ENCODE peak calls at places on chromosome 9, in seven cellular contexts. T, U, X, K, H, F and P are unnamed samples.

GRCh38 chr9:942805-943580 is 33.5 kb upstream of the DMRT3 start:
- DNase-seq in T (no peak), U (no peak), X (no peak), K (no peak), H (no peak), F (no peak), P (no peak)

GRCh38 chr9:122095010-122095767 is 2.1 kb upstream of the TTLL11 start:
- DNase-seq in T (no peak), U (peak; percentile 56), X (peak; percentile 45), K (peak; percentile 41), H (no peak), F (no peak), P (peak; percentile 72)

GRCh38 chr9:88696501-88696900 is 161.5 kb downstream of the NXNL2 start:
- DNase-seq in T (no peak), U (no peak), X (no peak), K (no peak), H (no peak), F (no peak), P (no peak)

GRCh38 chr9:3045153-3045552 is 201.3 kb upstream of the PUM3 start:
- DNase-seq in T (no peak), U (no peak), X (no peak), K (no peak), H (no peak), F (no peak), P (peak; percentile 35)

GRCh38 chr9:86829496-86830046 is 117.7 kb downstream of the GAS1 start:
- DNase-seq in T (no peak), U (no peak), X (no peak), K (no peak), H (no peak), F (no peak), P (no peak)

GRCh38 chr9:121599186-121599871 is 52.1 kb upstream of the DAB2IP start:
- DNase-seq in T (no peak), U (peak; percentile 97), X (no peak), K (peak; percentile 86), H (no peak), F (peak; percentile 74), P (peak; percentile 90)

GRCh38 chr9:22278426-22278825 is 168.2 kb upstream of the DMRTA1 start:
- DNase-seq in T (no peak), U (no peak), X (no peak), K (no peak), H (no peak), F (no peak), P (no peak)

GRCh38 chr9:112308576-112308975 is 24.8 kb downstream of the PTBP3 start:
- DNase-seq in T (no peak), U (no peak), X (no peak), K (no peak), H (no peak), F (no peak), P (peak; percentile 70)

GRCh38 chr9:3517377-3518048 is 8.3 kb downstream of the RFX3 start:
- DNase-seq in T (no peak), U (no peak), X (no peak), K (no peak), H (no peak), F (no peak), P (no peak)

GRCh38 chr9:2220036-2220435 is 204.9 kb downstream of the SMARCA2 start:
- DNase-seq in T (no peak), U (no peak), X (no peak), K (no peak), H (no peak), F (no peak), P (no peak)

GRCh38 chr9:71285191-71285656 is 163.8 kb upstream of the TRPM3 start:
- DNase-seq in T (no peak), U (peak; percentile 32), X (peak; percentile 25), K (peak; percentile 31), H (no peak), F (no peak), P (peak; percentile 55)

GRCh38 chr9:83937861-83938455 is 16.7 kb upstream of the KIF27 start:
- DNase-seq in T (no peak), U (peak; percentile 54), X (peak; percentile 51), K (no peak), H (no peak), F (no peak), P (peak; percentile 27)

GRCh38 chr9:112575107-112575506 is 88.5 kb downstream of the KIAA1958 start:
- DNase-seq in T (no peak), U (no peak), X (no peak), K (no peak), H (no peak), F (no peak), P (no peak)

GRCh38 chr9:131513177-131513576 is 10.5 kb downstream of the POMT1 start:
- DNase-seq in T (no peak), U (no peak), X (no peak), K (no peak), H (no peak), F (no peak), P (no peak)

GRCh38 chr9:503331-503730 is 288.7 kb downstream of the DOCK8 start:
- DNase-seq in T (no peak), U (no peak), X (no peak), K (no peak), H (no peak), F (no peak), P (no peak)

GRCh38 chr9:78788101-78788500 is 491.2 kb downstream of the PSAT1 start:
- DNase-seq in T (no peak), U (no peak), X (no peak), K (no peak), H (no peak), F (no peak), P (no peak)

GRCh38 chr9:4344946-4345345 is 45.1 kb upstream of the GLIS3 start:
- DNase-seq in T (no peak), U (no peak), X (no peak), K (no peak), H (no peak), F (no peak), P (no peak)

DNA sequence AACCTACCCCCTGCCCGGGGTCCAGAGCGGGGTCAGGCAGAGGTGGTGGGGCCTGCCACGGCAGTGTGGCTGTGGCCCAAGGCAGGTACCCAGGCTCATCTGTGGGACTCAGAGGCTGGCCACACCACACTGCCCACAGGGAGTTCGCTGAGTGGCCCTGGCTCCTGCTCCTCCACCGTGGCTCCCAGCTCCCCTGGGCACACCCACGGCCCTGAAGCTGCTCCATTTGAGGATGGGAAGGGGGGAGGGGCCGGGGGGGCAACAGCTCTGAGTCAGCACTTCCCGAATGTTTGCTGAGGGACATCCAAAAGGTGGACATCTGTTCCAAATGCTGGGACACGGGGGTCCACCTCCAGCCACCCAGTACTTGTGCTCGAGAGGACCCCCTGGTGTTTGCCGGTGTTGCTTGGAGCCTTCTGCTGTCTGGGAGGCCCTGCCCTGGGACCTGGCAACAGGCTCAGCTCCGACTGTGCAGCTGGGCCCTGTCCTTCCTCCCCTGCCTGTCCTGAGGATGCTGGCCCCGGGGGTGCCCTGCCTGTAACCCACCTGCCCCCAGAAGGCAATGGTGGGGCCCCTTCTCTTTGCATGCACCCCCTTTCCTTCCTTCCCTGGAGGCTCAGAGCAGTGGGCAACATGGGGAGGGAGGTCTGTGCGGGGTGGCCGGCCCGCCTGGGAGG is 2.5 kb upstream of the NRARP start:
- DNase-seq in T (peak; percentile 74), U (peak; percentile 51), X (no peak), K (no peak), H (no peak), F (peak; percentile 15), P (peak; percentile 63)
- TF ChIP-seq CTCF in T (no peak), U (no peak), X (peak; percentile 32), K (no peak), H (no peak), F (no peak), P (peak; percentile 38)

GRCh38 chr9:130054428-130054786 is 701 bp downstream of the GPR107 start:
- DNase-seq in T (no peak), U (no peak), X (peak; percentile 10), K (no peak), H (no peak), F (no peak), P (no peak)
- H3K9me3 ChIP-seq in T (no peaks in the 10 kb centered on the region), U (no peaks in the 10 kb centered on the region), X (no peaks in the 10 kb centered on the region), K (no peaks in the 10 kb centered on the region), H (no peaks in the 10 kb centered on the region), F (no peaks in the 10 kb centered on the region), P (no peaks in the 10 kb centered on the region)

GRCh38 chr9:98859941-98860340 is 52.5 kb downstream of the GALNT12 start:
- DNase-seq in T (no peak), U (no peak), X (no peak), K (no peak), H (no peak), F (no peak), P (no peak)

GRCh38 chr9:98861881-98862501 is 54.5 kb downstream of the GALNT12 start:
- DNase-seq in T (no peak), U (no peak), X (no peak), K (no peak), H (no peak), F (no peak), P (peak; percentile 58)

GRCh38 chr9:98862936-98863335 is 55.5 kb downstream of the GALNT12 start:
- DNase-seq in T (no peak), U (no peak), X (no peak), K (no peak), H (no peak), F (no peak), P (no peak)

GRCh38 chr9:98864257-98865180 is 57.0 kb downstream of the GALNT12 start:
- DNase-seq in T (no peak), U (no peak), X (no peak), K (no peak), H (no peak), F (peak; percentile 64), P (no peak)

GRCh38 chr9:98860871-98861293 is 53.4 kb downstream of the GALNT12 start:
- DNase-seq in T (no peak), U (peak; percentile 49), X (no peak), K (peak; percentile 57), H (no peak), F (peak; percentile 74), P (peak; percentile 26)
- TF ChIP-seq CTCF in T (peak; percentile 52), U (peak; percentile 74), X (peak; percentile 70), K (peak; percentile 23), H (peak; percentile 62), F (peak; percentile 83), P (peak; percentile 51)

GRCh38 chr9:118109542-118109941 is 405.3 kb downstream of the TLR4 start:
- DNase-seq in T (no peak), U (no peak), X (no peak), K (no peak), H (no peak), F (no peak), P (no peak)
- H3K9me3 ChIP-seq in T (no peaks in the 10 kb centered on the region), U (no peaks in the 10 kb centered on the region), X (no peaks in the 10 kb centered on the region), K (no peaks in the 10 kb centered on the region), H (no peaks in the 10 kb centered on the region), F (no peaks in the 10 kb centered on the region), P (no peaks in the 10 kb centered on the region)

GRCh38 chr9:105722099-105722498 is 27.8 kb downstream of the TMEM38B start:
- DNase-seq in T (no peak), U (no peak), X (no peak), K (no peak), H (no peak), F (no peak), P (no peak)
- TF ChIP-seq CTCF in T (no peak), U (no peak), X (no peak), K (no peak), H (no peak), F (no peak), P (no peak)

GRCh38 chr9:82271099-82271498 is 282.5 kb downstream of the SPATA31D1 start:
- DNase-seq in T (no peak), U (no peak), X (no peak), K (no peak), H (no peak), F (no peak), P (no peak)
- H3K9me3 ChIP-seq in T (no peaks in the 10 kb centered on the region), U (no peaks in the 10 kb centered on the region), X (no peaks in the 10 kb centered on the region), K (no peaks in the 10 kb centered on the region), H (no peaks in the 10 kb centered on the region), F (no peaks in the 10 kb centered on the region), P (no peaks in the 10 kb centered on the region)